ENCODE peak calls at places on chromosomes 6 and 20, in ten cellular contexts. Q, T, V, H, P, N, W, D, X and R are unnamed samples.

GRCh38 chr6:29628419-29629281 is 4.3 kb downstream of the GABBR1 start:
- DNase-seq in W (peak), Q (peak), D (peak), T (peak), H (peak), X (peak), P (peak), N (peak), V (peak), R (no peak)

GRCh38 chr6:149198265-149198664 is 119.2 kb upstream of the TAB2 start:
- DNase-seq in N (no peak), H (no peak), V (no peak), W (no peak), Q (no peak), T (no peak), X (no peak), D (no peak), P (no peak), R (no peak)

GRCh38 chr20:44540834-44541233 is 19.0 kb upstream of the SERINC3 start:
- DNase-seq in H (no peak), P (peak), N (no peak), T (no peak), W (no peak), X (no peak), D (no peak), V (no peak), Q (no peak), R (no peak)

GRCh38 chr6:44664716-44665115 is 277.2 kb downstream of the CDC5L start:
- DNase-seq in W (no peak), D (no peak), N (no peak), H (peak), Q (no peak), X (no peak), V (no peak), P (no peak), T (no peak), R (no peak)

GRCh38 chr6:44120692-44121443 is 6.4 kb downstream of the MRPL14 start:
- DNase-seq in N (no peak), H (no peak), D (no peak), X (no peak), V (no peak), Q (no peak), W (no peak), T (no peak), P (no peak), R (no peak)

GRCh38 chr6:16316741-16317251 is 78.4 kb downstream of the GMPR start:
- DNase-seq in Q (peak), N (no peak), T (no peak), D (peak), W (peak), X (no peak), V (no peak), H (peak), P (peak), R (no peak)

GRCh38 chr6:124970243-124970642 is 8.0 kb downstream of the RNF217 start:
- DNase-seq in W (no peak), N (no peak), D (no peak), V (no peak), Q (no peak), P (no peak), H (no peak), T (no peak), X (no peak), R (no peak)

GRCh38 chr6:121884621-121885020 is 449.2 kb downstream of the GJA1 start:
- DNase-seq in H (no peak), D (no peak), X (no peak), Q (no peak), W (no peak), N (no peak), V (no peak), P (no peak), T (no peak), R (no peak)

GRCh38 chr6:136426627-136427377 is 123.4 kb downstream of the MAP7 start:
- DNase-seq in H (no peak), V (no peak), W (no peak), N (no peak), D (no peak), T (no peak), Q (no peak), X (no peak), P (no peak), R (no peak)

GRCh38 chr6:8207869-8208191 is 105.5 kb upstream of the EEF1E1 start:
- DNase-seq in Q (no peak), P (no peak), V (no peak), W (no peak), N (no peak), H (no peak), D (no peak), T (no peak), X (no peak), R (no peak)

GRCh38 chr20:8646026-8646425 is 422.9 kb upstream of the PLCB4 start:
- DNase-seq in T (no peak), P (peak), Q (no peak), V (no peak), W (no peak), H (no peak), N (no peak), X (no peak), D (no peak), R (peak)

GRCh38 chr6:48098923-48099322 is 12.1 kb downstream of the PTCHD4 start:
- DNase-seq in T (no peak), X (no peak), P (no peak), W (no peak), N (no peak), D (no peak), Q (no peak), H (no peak), V (no peak), R (no peak)

GRCh38 chr6:161373905-161374451 is 100.1 kb upstream of the AGPAT4 start:
- DNase-seq in V (peak), X (peak), P (peak), W (peak), D (peak), H (peak), T (peak), Q (peak), N (peak), R (no peak)

GRCh38 chr6:69936674-69937363 is 70.5 kb downstream of the COL19A1 start:
- DNase-seq in X (no peak), V (no peak), N (no peak), H (no peak), W (no peak), D (no peak), Q (no peak), P (peak), T (no peak), R (no peak)

GRCh38 chr20:63277466-63278272 is 5.1 kb downstream of the ARFGAP1 start:
- DNase-seq in Q (no peak), H (no peak), N (no peak), V (no peak), P (no peak), T (no peak), X (no peak), W (no peak), D (no peak), R (no peak)

GRCh38 chr6:46011241-46012085 is 4.2 kb downstream of the CLIC5 start:
- DNase-seq in Q (peak), P (no peak), T (no peak), D (no peak), X (peak), V (no peak), H (no peak), W (peak), N (no peak), R (no peak)

GRCh38 chr6:122845916-122846632 is 57.0 kb downstream of the SMPDL3A start:
- DNase-seq in N (no peak), D (no peak), P (peak), T (no peak), Q (no peak), X (no peak), H (no peak), W (no peak), V (no peak), R (peak)

GRCh38 chr6:47248446-47248845 is 61.3 kb downstream of the TNFRSF21 start:
- DNase-seq in X (no peak), Q (no peak), V (no peak), T (no peak), W (no peak), D (peak), N (no peak), P (peak), H (no peak), R (no peak)

GRCh38 chr6:156851447-156851846 is 74.3 kb downstream of the ARID1B start:
- DNase-seq in P (no peak), T (no peak), H (no peak), N (no peak), X (no peak), W (no peak), Q (no peak), V (no peak), D (peak), R (no peak)

GRCh38 chr6:42313038-42313437 is 95.4 kb upstream of the MRPS10 start:
- DNase-seq in V (no peak), X (no peak), P (peak), W (no peak), T (no peak), N (no peak), H (no peak), Q (no peak), D (no peak), R (no peak)

GRCh38 chr20:3103369-3104032 is 19.0 kb upstream of the AVP start:
- DNase-seq in D (no peak), W (no peak), Q (no peak), X (no peak), N (no peak), P (no peak), T (no peak), H (no peak), V (no peak), R (no peak)

GRCh38 chr6:64890609-64891008 is 816.4 kb downstream of the EYS start:
- DNase-seq in X (no peak), V (no peak), H (no peak), N (no peak), W (no peak), D (no peak), T (no peak), Q (no peak), P (peak), R (no peak)

GRCh38 chr6:142902636-142903053 is 42.3 kb downstream of the HIVEP2 start:
- DNase-seq in H (no peak), D (no peak), P (peak), V (peak), Q (peak), W (no peak), N (no peak), X (peak), T (no peak), R (peak)

GRCh38 chr6:101086473-101086872 is 205.3 kb upstream of the ASCC3 start:
- DNase-seq in P (no peak), T (no peak), D (no peak), N (no peak), W (no peak), Q (no peak), X (no peak), H (peak), V (no peak), R (no peak)

GRCh38 chr20:13430346-13431002 is 208.3 kb downstream of the TASP1 start:
- DNase-seq in D (peak), T (no peak), V (no peak), H (no peak), X (peak), P (no peak), Q (peak), N (no peak), W (no peak), R (no peak)